ENCODE peak calls at places on chromosomes 5 and 9, in six cellular contexts. One of them, this sample, is unnamed.

GRCh38 chr5:163434410-163434866 is 3.0 kb upstream of the CCNG1 start:
- DNase-seq in H1: no peak
- DNase-seq in IMR-90: peak; percentile 47
- DNase-seq in H9: no peak
- DNase-seq in neuronal stem cell: no peak
- DNase-seq in trophoblast cell: peak; percentile 23
- DNase-seq in this sample: peak; percentile 41

GRCh38 chr5:72441094-72441723 is 66.0 kb downstream of the ZNF366 start:
- DNase-seq in H1: no peak
- DNase-seq in IMR-90: peak; percentile 31
- DNase-seq in H9: no peak
- DNase-seq in neuronal stem cell: no peak
- DNase-seq in trophoblast cell: no peak
- DNase-seq in this sample: no peak

GRCh38 chr9:4596165-4596922 is 65.8 kb upstream of the PLPP6 start:
- DNase-seq in H1: no peak
- DNase-seq in IMR-90: no peak
- DNase-seq in H9: no peak
- DNase-seq in neuronal stem cell: no peak
- DNase-seq in trophoblast cell: no peak
- DNase-seq in this sample: no peak

GRCh38 chr9:124890179-124890578 is 28.2 kb downstream of the ARPC5L start:
- DNase-seq in H1: no peak
- DNase-seq in IMR-90: no peak
- DNase-seq in H9: no peak
- DNase-seq in neuronal stem cell: no peak
- DNase-seq in trophoblast cell: no peak
- DNase-seq in this sample: no peak

GRCh38 chr9:104808030-104808614 is 44.2 kb downstream of the NIPSNAP3B start:
- DNase-seq in H1: peak; percentile 59
- DNase-seq in IMR-90: peak; percentile 55
- DNase-seq in H9: peak; percentile 38
- DNase-seq in neuronal stem cell: no peak
- DNase-seq in trophoblast cell: no peak
- DNase-seq in this sample: no peak

GRCh38 chr9:117097761-117098160 is 317.1 kb downstream of the ASTN2 start:
- DNase-seq in H1: no peak
- DNase-seq in IMR-90: no peak
- DNase-seq in H9: no peak
- DNase-seq in neuronal stem cell: no peak
- DNase-seq in trophoblast cell: no peak
- DNase-seq in this sample: no peak

GRCh38 chr5:135116146-135116545 is 82.1 kb upstream of the PITX1 start:
- DNase-seq in H1: no peak
- DNase-seq in IMR-90: no peak
- DNase-seq in H9: no peak
- DNase-seq in neuronal stem cell: no peak
- DNase-seq in trophoblast cell: peak; percentile 23
- DNase-seq in this sample: no peak

GRCh38 chr9:134621558-134622110 is 20.0 kb upstream of the COL5A1 start:
- DNase-seq in H1: no peak
- DNase-seq in IMR-90: no peak
- DNase-seq in H9: peak; percentile 5
- DNase-seq in neuronal stem cell: no peak
- DNase-seq in trophoblast cell: no peak
- DNase-seq in this sample: no peak

GRCh38 chr9:97543568-97543967 is 42.1 kb downstream of the TMOD1 start:
- DNase-seq in H1: no peak
- DNase-seq in IMR-90: no peak
- DNase-seq in H9: no peak
- DNase-seq in neuronal stem cell: no peak
- DNase-seq in trophoblast cell: no peak
- DNase-seq in this sample: no peak

GRCh38 chr5:120545007-120545406 is 80.9 kb downstream of the PRR16 start:
- DNase-seq in H1: no peak
- DNase-seq in IMR-90: no peak
- DNase-seq in H9: no peak
- DNase-seq in neuronal stem cell: no peak
- DNase-seq in trophoblast cell: no peak
- DNase-seq in this sample: no peak

GRCh38 chr5:28967848-28968247 is 1929.5 kb upstream of the CDH9 start:
- DNase-seq in H1: peak; percentile 51
- DNase-seq in IMR-90: no peak
- DNase-seq in H9: peak; percentile 52
- DNase-seq in neuronal stem cell: no peak
- DNase-seq in trophoblast cell: no peak
- DNase-seq in this sample: no peak

GRCh38 chr5:180441577-180441976 is 52.6 kb upstream of the CNOT6 start:
- DNase-seq in H1: no peak
- DNase-seq in IMR-90: no peak
- DNase-seq in H9: no peak
- DNase-seq in neuronal stem cell: no peak
- DNase-seq in trophoblast cell: peak; percentile 90
- DNase-seq in this sample: no peak

GRCh38 chr9:127112056-127112455 is 10.4 kb downstream of the ANGPTL2 start:
- DNase-seq in H1: peak; percentile 90
- DNase-seq in IMR-90: no peak
- DNase-seq in H9: peak; percentile 98
- DNase-seq in neuronal stem cell: no peak
- DNase-seq in trophoblast cell: no peak
- DNase-seq in this sample: no peak

GRCh38 chr9:104856413-104856941 is 71.5 kb downstream of the ABCA1 start:
- DNase-seq in H1: no peak
- DNase-seq in IMR-90: peak; percentile 38
- DNase-seq in H9: no peak
- DNase-seq in neuronal stem cell: no peak
- DNase-seq in trophoblast cell: no peak
- DNase-seq in this sample: no peak

GRCh38 chr5:142621227-142621626 is 64.7 kb downstream of the FGF1 start:
- DNase-seq in H1: no peak
- DNase-seq in IMR-90: peak; percentile 87
- DNase-seq in H9: no peak
- DNase-seq in neuronal stem cell: no peak
- DNase-seq in trophoblast cell: peak; percentile 62
- DNase-seq in this sample: peak; percentile 43

GRCh38 chr5:92064993-92065392 is 681.9 kb upstream of the ARRDC3 start:
- DNase-seq in H1: no peak
- DNase-seq in IMR-90: no peak
- DNase-seq in H9: no peak
- DNase-seq in neuronal stem cell: no peak
- DNase-seq in trophoblast cell: no peak
- DNase-seq in this sample: no peak

GRCh38 chr5:72661405-72661804 is 154.2 kb upstream of the ZNF366 start:
- DNase-seq in H1: no peak
- DNase-seq in IMR-90: peak; percentile 80
- DNase-seq in H9: no peak
- DNase-seq in neuronal stem cell: no peak
- DNase-seq in trophoblast cell: no peak
- DNase-seq in this sample: peak; percentile 41

DNA sequence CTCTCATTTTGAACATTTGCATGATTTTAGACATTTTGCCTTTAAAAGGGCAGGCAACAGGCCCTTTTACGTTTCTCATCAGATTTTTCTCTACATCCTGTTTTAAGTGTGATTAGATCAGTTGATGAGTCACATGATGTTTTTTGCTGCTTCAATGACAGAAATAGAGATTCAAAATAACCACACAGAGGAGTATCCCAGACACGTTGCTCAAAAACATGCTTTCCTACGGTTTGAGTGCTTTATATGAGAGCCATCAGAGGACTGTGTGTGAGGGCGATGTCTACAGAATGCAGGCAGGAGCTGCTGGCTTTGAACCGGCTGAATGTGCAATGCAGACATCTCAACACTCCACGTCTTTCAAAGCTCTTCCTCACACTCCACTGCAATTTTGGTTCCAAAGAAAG is 42.1 kb downstream of the OTULIN start:
- DNase-seq in H1: no peak
- DNase-seq in IMR-90: peak; percentile 79
- DNase-seq in H9: no peak
- DNase-seq in neuronal stem cell: no peak
- DNase-seq in trophoblast cell: peak; percentile 15
- DNase-seq in this sample: peak; percentile 73
- H4K91ac ChIP-seq in H1: no peak overlapping the region
- H4K91ac ChIP-seq in IMR-90: peak overlapping the region; percentile 63
- H4K91ac ChIP-seq in H9: no peak overlapping the region
- H4K91ac ChIP-seq in neuronal stem cell: no peak overlapping the region
- H4K91ac ChIP-seq in trophoblast cell: no peak overlapping the region
- H4K91ac ChIP-seq in this sample: no peak overlapping the region

GRCh38 chr5:5881294-5881693 is 458.8 kb downstream of the ICE1 start:
- DNase-seq in H1: peak; percentile 68
- DNase-seq in IMR-90: no peak
- DNase-seq in H9: peak; percentile 81
- DNase-seq in neuronal stem cell: no peak
- DNase-seq in trophoblast cell: no peak
- DNase-seq in this sample: no peak
- H4K91ac ChIP-seq in H1: no peak overlapping the region
- H4K91ac ChIP-seq in IMR-90: no peak overlapping the region
- H4K91ac ChIP-seq in H9: no peak overlapping the region
- H4K91ac ChIP-seq in neuronal stem cell: no peak overlapping the region
- H4K91ac ChIP-seq in trophoblast cell: no peak overlapping the region
- H4K91ac ChIP-seq in this sample: no peak overlapping the region

DNA sequence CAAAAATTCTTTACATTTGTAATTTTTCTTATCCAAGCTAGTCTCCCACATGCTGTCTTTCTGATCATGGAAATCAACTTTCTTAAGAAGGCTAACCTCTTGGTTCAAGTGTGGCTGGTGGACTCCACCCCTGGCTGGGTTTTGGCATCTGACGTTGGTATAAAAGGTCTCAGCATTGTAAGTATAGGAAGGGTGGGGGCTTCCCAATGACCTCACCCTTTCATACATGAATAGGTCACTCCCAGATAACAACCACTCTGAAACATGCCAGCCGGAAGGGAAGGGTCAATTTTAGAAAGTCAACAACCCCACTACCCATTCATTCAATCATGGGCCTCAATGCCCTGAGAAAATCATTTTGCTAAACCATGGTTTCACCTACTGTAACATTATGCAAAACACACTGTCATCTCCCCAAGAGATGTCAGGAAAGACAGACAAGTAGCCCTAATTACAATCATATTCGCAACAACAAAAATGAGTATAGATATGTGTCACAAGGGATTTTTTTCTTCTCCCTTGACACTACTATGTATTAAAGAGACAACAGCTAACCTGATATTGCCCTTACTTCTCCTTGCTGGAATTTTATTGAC is 31.9 kb upstream of the PCSK5 start:
- DNase-seq in H1: no peak
- DNase-seq in IMR-90: no peak
- DNase-seq in H9: no peak
- DNase-seq in neuronal stem cell: no peak
- DNase-seq in trophoblast cell: no peak
- DNase-seq in this sample: no peak
- H4K91ac ChIP-seq in H1: no peak overlapping the region
- H4K91ac ChIP-seq in IMR-90: no peak overlapping the region
- H4K91ac ChIP-seq in H9: no peak overlapping the region
- H4K91ac ChIP-seq in neuronal stem cell: no peak overlapping the region
- H4K91ac ChIP-seq in trophoblast cell: no peak overlapping the region
- H4K91ac ChIP-seq in this sample: no peak overlapping the region

DNA sequence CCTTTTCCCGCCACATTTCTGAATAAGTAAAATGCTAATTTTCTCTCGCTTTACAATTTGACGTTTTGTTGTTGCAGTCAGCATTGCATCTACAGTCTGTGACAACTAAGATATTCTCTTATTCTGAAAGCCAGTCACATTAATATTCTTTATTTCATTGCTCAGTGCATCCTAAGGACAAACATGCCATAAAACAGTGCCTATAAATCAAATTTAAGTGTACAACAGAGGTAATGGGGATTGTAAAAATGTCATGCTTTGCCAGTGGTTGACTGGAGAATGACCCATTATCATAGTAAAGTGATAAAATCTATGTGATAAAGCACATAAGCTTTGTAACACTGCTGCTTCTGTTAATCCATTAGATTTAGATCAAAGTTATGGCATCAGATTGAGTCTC is 1850.0 kb upstream of the ACO1 start:
- DNase-seq in H1: no peak
- DNase-seq in IMR-90: no peak
- DNase-seq in H9: no peak
- DNase-seq in neuronal stem cell: no peak
- DNase-seq in trophoblast cell: no peak
- DNase-seq in this sample: no peak
- H4K91ac ChIP-seq in H1: no peak overlapping the region
- H4K91ac ChIP-seq in IMR-90: no peak overlapping the region
- H4K91ac ChIP-seq in H9: no peak overlapping the region
- H4K91ac ChIP-seq in neuronal stem cell: no peak overlapping the region
- H4K91ac ChIP-seq in trophoblast cell: no peak overlapping the region
- H4K91ac ChIP-seq in this sample: no peak overlapping the region

GRCh38 chr9:33346564-33346963 is 55.8 kb downstream of the AQP7 start:
- DNase-seq in H1: no peak
- DNase-seq in IMR-90: no peak
- DNase-seq in H9: no peak
- DNase-seq in neuronal stem cell: no peak
- DNase-seq in trophoblast cell: no peak
- DNase-seq in this sample: no peak
- H4K91ac ChIP-seq in H1: no peak overlapping the region
- H4K91ac ChIP-seq in IMR-90: no peak overlapping the region
- H4K91ac ChIP-seq in H9: no peak overlapping the region
- H4K91ac ChIP-seq in neuronal stem cell: no peak overlapping the region
- H4K91ac ChIP-seq in trophoblast cell: no peak overlapping the region
- H4K91ac ChIP-seq in this sample: no peak overlapping the region

This sample was measured in mesenchymal stem cell.